ENCODE peak calls at places on chromosomes 11 and 22, in nine cellular contexts. U, V, X, N, L, O, D, P and Q are unnamed samples.

GRCh38 chr22:19510919-19511341 is 13.3 kb downstream of the CLDN5 start:
- DNase-seq in V (no peak), N (no peak), D (no peak), X (no peak), U (no peak), P (no peak), L (no peak), O (no peak), Q (no peak)

GRCh38 chr11:120956710-120957500 is 67.0 kb upstream of the TBCEL start:
- DNase-seq in X (peak; percentile 53), U (peak; percentile 78), V (no peak), O (no peak), L (peak; percentile 22), N (no peak), D (no peak), P (no peak), Q (no peak)

GRCh38 chr11:7436657-7437056 is 48.6 kb upstream of the OLFML1 start:
- DNase-seq in D (no peak), N (no peak), L (peak; percentile 39), O (peak; percentile 25), V (no peak), U (no peak), P (no peak), X (no peak), Q (no peak)

GRCh38 chr11:73981051-73981805 is 1.4 kb downstream of the UCP2 start:
- DNase-seq in L (peak; percentile 38), V (no peak), D (peak; percentile 43), P (no peak), X (no peak), O (no peak), U (peak; percentile 75), N (no peak), Q (no peak)

GRCh38 chr11:77252555-77253270 is 48.8 kb downstream of the GDPD4 start:
- DNase-seq in P (no peak), X (no peak), N (no peak), V (peak; percentile 10), L (no peak), D (no peak), U (no peak), O (no peak), Q (no peak)

GRCh38 chr11:132886335-132886734 is 646.0 kb downstream of the OPCML start:
- DNase-seq in O (no peak), P (no peak), X (no peak), D (no peak), U (no peak), L (no peak), V (no peak), N (no peak), Q (no peak)

GRCh38 chr22:47029244-47030001 is 267.0 kb downstream of the TBC1D22A start:
- DNase-seq in L (no peak), N (no peak), O (no peak), X (no peak), D (peak; percentile 33), U (peak; percentile 53), V (peak; percentile 6), P (no peak), Q (no peak)

GRCh38 chr11:17864478-17864941 is 129.9 kb downstream of the KCNC1 start:
- DNase-seq in N (peak; percentile 32), V (peak; percentile 18), U (no peak), D (no peak), X (no peak), O (peak; percentile 1), L (no peak), P (peak; percentile 23), Q (no peak)

GRCh38 chr11:36131719-36132349 is 157.4 kb downstream of the COMMD9 start:
- DNase-seq in V (peak; percentile 14), L (no peak), X (peak; percentile 65), U (no peak), P (peak; percentile 62), O (peak; percentile 71), D (no peak), N (peak; percentile 30), Q (peak; percentile 55)

GRCh38 chr11:84212467-84213390 is 926.6 kb upstream of the CCDC90B start:
- DNase-seq in N (no peak), U (no peak), O (no peak), P (no peak), V (no peak), X (no peak), D (no peak), L (no peak), Q (no peak)

GRCh38 chr11:15185021-15185420 is 70.3 kb downstream of the INSC start:
- DNase-seq in L (no peak), N (no peak), X (no peak), D (no peak), V (no peak), P (no peak), O (no peak), U (no peak), Q (no peak)

GRCh38 chr11:490186-490929 is 16.7 kb downstream of the RNH1 start:
- DNase-seq in U (no peak), X (no peak), O (no peak), V (no peak), P (no peak), N (no peak), L (no peak), D (no peak), Q (no peak)

GRCh38 chr22:38124236-38124974 is 13.9 kb upstream of the BAIAP2L2 start:
- DNase-seq in N (no peak), L (no peak), V (no peak), X (no peak), P (no peak), U (no peak), D (no peak), O (no peak), Q (no peak)

GRCh38 chr22:46725096-46725495 is 13.0 kb downstream of the CERK start:
- DNase-seq in O (no peak), L (no peak), V (no peak), P (no peak), D (no peak), X (no peak), N (no peak), U (no peak), Q (no peak)

GRCh38 chr11:92276773-92277172 is 52.2 kb downstream of the FAT3 start:
- DNase-seq in O (peak; percentile 4), U (no peak), D (no peak), V (no peak), N (no peak), L (no peak), P (no peak), X (no peak), Q (no peak)

GRCh38 chr11:14148653-14149273 is 186.2 kb downstream of the SPON1 start:
- DNase-seq in L (no peak), N (no peak), V (no peak), U (no peak), X (no peak), D (no peak), P (no peak), O (peak; percentile 36), Q (no peak)
- TF ChIP-seq CTCF in L (peak; percentile 16), N (peak; percentile 56), V (peak; percentile 59), U (peak; percentile 49), X (peak; percentile 62), D (peak; percentile 58), P (peak; percentile 51), O (peak; percentile 21), Q (peak; percentile 84)

DNA sequence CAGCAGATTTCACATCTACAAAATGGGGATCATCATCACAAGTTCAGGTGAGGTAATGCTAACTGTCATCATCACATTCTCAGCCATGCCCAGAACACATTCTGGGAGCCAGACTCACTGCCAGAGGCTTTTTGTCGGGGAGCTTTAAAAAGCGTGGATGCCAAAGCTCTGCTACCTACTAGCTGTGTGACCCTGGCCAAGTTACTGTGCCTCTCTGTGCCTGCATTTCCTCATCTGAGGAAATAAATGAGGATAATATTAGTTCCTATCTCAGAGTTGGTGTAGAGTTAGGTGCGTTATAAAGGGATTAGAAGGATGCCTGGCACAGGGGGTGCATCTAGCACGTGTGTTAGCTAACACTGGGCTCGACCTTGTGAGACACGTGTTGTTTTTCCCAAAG is 25.0 kb upstream of the WNT11 start:
- DNase-seq in N (no peak), U (no peak), O (no peak), L (no peak), X (no peak), P (no peak), D (no peak), V (no peak), Q (no peak)
- TF ChIP-seq POLR2AphosphoS5 in N (no peak), U (no peak), O (no peak), L (no peak), X (no peak), P (no peak), D (no peak), V (no peak), Q (no peak)

GRCh38 chr11:93686226-93686625 is 24.7 kb downstream of the CEP295 start:
- DNase-seq in V (no peak), P (no peak), U (no peak), O (no peak), D (no peak), L (no peak), X (no peak), N (no peak), Q (no peak)

GRCh38 chr11:93689166-93689734 is 27.8 kb downstream of the CEP295 start:
- DNase-seq in N (no peak), V (no peak), O (no peak), P (no peak), U (no peak), X (no peak), L (no peak), D (no peak), Q (no peak)

GRCh38 chr11:93686812-93687211 is 25.3 kb downstream of the CEP295 start:
- DNase-seq in D (no peak), L (no peak), P (no peak), U (no peak), O (no peak), X (no peak), N (no peak), V (no peak), Q (no peak)

GRCh38 chr11:93685196-93685595 is 23.7 kb downstream of the CEP295 start:
- DNase-seq in P (no peak), D (no peak), L (no peak), O (no peak), U (no peak), X (no peak), V (no peak), N (no peak), Q (no peak)
- TF ChIP-seq CTCF in P (no peak), D (no peak), L (no peak), O (no peak), U (no peak), X (no peak), V (no peak), N (no peak), Q (no peak)

GRCh38 chr22:30434775-30435315 is 9.3 kb downstream of the MTFP1 start:
- DNase-seq in X (no peak), P (peak; percentile 24), L (no peak), N (no peak), U (no peak), V (no peak), O (no peak), D (no peak), Q (no peak)

GRCh38 chr22:30436196-30436595 is 10.6 kb downstream of the MTFP1 start:
- DNase-seq in O (no peak), D (no peak), X (no peak), N (no peak), U (no peak), V (no peak), P (no peak), L (no peak), Q (no peak)

GRCh38 chr22:30433773-30434172 is 8.2 kb downstream of the MTFP1 start:
- DNase-seq in N (no peak), P (no peak), X (no peak), V (no peak), L (no peak), O (no peak), U (no peak), D (no peak), Q (no peak)

GRCh38 chr22:30433227-30433626 is 7.7 kb downstream of the MTFP1 start:
- DNase-seq in V (no peak), L (no peak), P (no peak), O (no peak), D (no peak), U (no peak), N (no peak), X (no peak), Q (no peak)

GRCh38 chr22:30435674-30436126 is 10.1 kb downstream of the MTFP1 start:
- DNase-seq in X (no peak), D (no peak), P (no peak), O (peak; percentile 31), L (peak; percentile 62), V (peak; percentile 65), N (peak; percentile 56), U (peak; percentile 91), Q (no peak)
- TF ChIP-seq POLR2AphosphoS5 in X (no peak), D (no peak), P (no peak), O (peak; percentile 77), L (no peak), V (no peak), N (no peak), U (peak; percentile 54), Q (no peak)